ENCODE peak calls at places on chromosomes 12 and 14, in ten cellular contexts. Q is K562; D is neural progenitor cell; X is T-helper 1 cell; P is hypothalamus; N is progenitor cell of endocrine pancreas; F is GOT3; B is left cardiac atrium; S is activated CD4-positive, alpha-beta T cell treated with anti-CD3 and anti-CD28 coated beads for 1 hour; L is posterior vena cava. A is an unnamed sample.

GRCh38 chr12:122282066-122282465 is 15.8 kb upstream of the VPS33A start:
- DNase-seq in P (no peak), B (no peak), L (no peak), S (no peak), N (no peak), D (peak), F (no peak), X (no peak), Q (no peak), A (no peak)

GRCh38 chr12:62860501-62861156 is 74.3 kb downstream of the PPM1H start:
- DNase-seq in N (no peak), P (no peak), B (no peak), L (no peak), D (no peak), Q (no peak), F (no peak), X (no peak), S (no peak), A (no peak)

GRCh38 chr12:55818886-55819285 is 1.0 kb downstream of the ORMDL2 start:
- DNase-seq in Q (no peak), F (no peak), L (no peak), D (no peak), N (no peak), B (no peak), S (no peak), X (no peak), P (no peak), A (no peak)

GRCh38 chr12:32535260-32535999 is 136.1 kb downstream of the FGD4 start:
- DNase-seq in Q (no peak), F (no peak), N (peak), D (peak), L (peak), S (no peak), X (no peak), P (peak), B (peak), A (peak)

GRCh38 chr12:103046154-103046553 is 88.7 kb downstream of the ASCL1 start:
- DNase-seq in S (no peak), X (no peak), L (no peak), P (no peak), D (no peak), F (no peak), Q (no peak), B (no peak), N (no peak), A (no peak)

GRCh38 chr12:101567918-101568317 is 26.9 kb upstream of the MYBPC1 start:
- DNase-seq in S (no peak), F (no peak), L (no peak), N (no peak), Q (no peak), D (no peak), X (no peak), P (no peak), B (no peak), A (no peak)

GRCh38 chr14:76465651-76466050 is 89.7 kb downstream of the ESRRB start:
- DNase-seq in Q (no peak), D (no peak), F (no peak), P (no peak), B (no peak), X (no peak), L (no peak), N (no peak), S (no peak), A (no peak)

GRCh38 chr12:103498990-103499389 is 3.2 kb upstream of the C12orf42 start:
- DNase-seq in D (no peak), P (no peak), S (no peak), Q (no peak), X (no peak), N (no peak), L (no peak), F (no peak), B (no peak), A (no peak)

GRCh38 chr14:68392393-68393085 is 400.3 kb downstream of the ZFP36L1 start:
- DNase-seq in B (peak), P (peak), D (peak), N (no peak), F (no peak), S (no peak), Q (no peak), L (peak), X (no peak), A (no peak)

GRCh38 chr12:50984899-50985298 is 32.6 kb downstream of the HIGD1C start:
- DNase-seq in D (no peak), N (no peak), L (no peak), S (no peak), F (no peak), Q (no peak), B (no peak), P (no peak), X (no peak), A (no peak)

GRCh38 chr14:97838986-97839385 is 1041.8 kb downstream of the VRK1 start:
- DNase-seq in P (no peak), D (no peak), X (no peak), N (no peak), Q (no peak), S (no peak), L (no peak), F (no peak), B (no peak), A (no peak)

GRCh38 chr14:60722163-60722835 is 1.9 kb downstream of the SIX4 start:
- DNase-seq in X (no peak), Q (peak), F (no peak), B (no peak), D (peak), S (no peak), P (no peak), L (peak), N (peak), A (peak)

GRCh38 chr14:68036203-68036602 is 216.6 kb downstream of the RAD51B start:
- DNase-seq in P (no peak), N (no peak), Q (no peak), B (no peak), S (no peak), L (no peak), F (no peak), D (no peak), X (no peak), A (no peak)

GRCh38 chr14:99726538-99727095 is 42.5 kb downstream of the CYP46A1 start:
- DNase-seq in D (no peak), N (peak), X (no peak), B (no peak), F (no peak), Q (no peak), S (no peak), P (no peak), L (peak), A (no peak)

GRCh38 chr14:49982522-49982951 is 89.7 kb downstream of the ARF6 start:
- DNase-seq in F (no peak), X (no peak), Q (no peak), S (no peak), N (no peak), P (no peak), D (no peak), L (peak), B (no peak), A (no peak)

GRCh38 chr14:102454711-102455110 is 54.9 kb downstream of the ANKRD9 start:
- DNase-seq in D (no peak), S (no peak), N (no peak), B (no peak), Q (no peak), X (no peak), F (no peak), P (no peak), L (no peak), A (no peak)

GRCh38 chr12:52691076-52691764 is 11.0 kb upstream of the KRT1 start:
- DNase-seq in S (peak), X (no peak), D (peak), Q (peak), N (no peak), P (peak), B (peak), F (no peak), L (peak), A (peak)

GRCh38 chr12:96247567-96247962 is 53.4 kb downstream of the ELK3 start:
- DNase-seq in L (no peak), F (no peak), B (no peak), P (no peak), X (no peak), Q (no peak), D (no peak), S (no peak), N (no peak), A (peak)

GRCh38 chr12:108832730-108833354 is 24.5 kb downstream of the SSH1 start:
- DNase-seq in S (no peak), X (no peak), B (no peak), D (no peak), L (peak), F (no peak), P (no peak), Q (no peak), N (no peak), A (no peak)

GRCh38 chr14:31137214-31137889 is 70.2 kb downstream of the HECTD1 start:
- DNase-seq in B (no peak), P (no peak), X (no peak), D (no peak), F (no peak), N (no peak), L (no peak), Q (no peak), S (no peak), A (no peak)

GRCh38 chr12:115973968-115974765 is 303.3 kb downstream of the MED13L start:
- DNase-seq in L (no peak), Q (no peak), S (no peak), P (no peak), F (no peak), D (no peak), N (no peak), X (no peak), B (no peak), A (no peak)

A was measured in stimulated activated naive CD8-positive, alpha-beta T cell treated with anti-CD3 and anti-CD28 coated beads, Interleukin-15, Interleukin-2, amounts not matched to agents 100 U/mL and 50 U/mL, for 24 hours.